ENCODE peak calls at places on chromosomes 3 and 15, in five cellular contexts. J is GM12865, F is AG10803, P is hepatocyte, T is upper lobe of right lung. I is an unnamed sample.

GRCh38 chr3:50689558-50689957 is 14.8 kb downstream of the DOCK3 start:
- DNase-seq in J (no peak), F (no peak), P (no peak), T (no peak), I (no peak)

GRCh38 chr3:64238971-64239667 is 13.9 kb upstream of the PRICKLE2 start:
- DNase-seq in J (no peak), F (peak; percentile 99), P (peak; percentile 87), T (peak; percentile 69), I (no peak)

GRCh38 chr15:70271422-70272088 is 173.8 kb upstream of the TLE3 start:
- DNase-seq in J (no peak), F (peak; percentile 97), P (peak; percentile 81), T (no peak), I (no peak)

GRCh38 chr15:22903961-22904534 is 65.6 kb downstream of the NIPA2 start:
- DNase-seq in J (no peak), F (no peak), P (no peak), T (no peak), I (no peak)

GRCh38 chr3:156633335-156633734 is 41.1 kb upstream of the TIPARP start:
- DNase-seq in J (no peak), F (peak; percentile 96), P (no peak), T (peak; percentile 75), I (no peak)

GRCh38 chr15:28914483-28915023 is 28.8 kb downstream of the APBA2 start:
- DNase-seq in J (no peak), F (no peak), P (no peak), T (peak; percentile 46), I (no peak)

GRCh38 chr3:130787422-130788068 is 40.9 kb upstream of the PIK3R4 start:
- DNase-seq in J (no peak), F (no peak), P (no peak), T (no peak), I (no peak)

GRCh38 chr3:101077361-101078011 is 84.3 kb upstream of the ABI3BP start:
- DNase-seq in J (no peak), F (peak; percentile 17), P (peak; percentile 42), T (no peak), I (no peak)

GRCh38 chr15:96849501-96849900 is 519.0 kb downstream of the NR2F2 start:
- DNase-seq in J (no peak), F (no peak), P (no peak), T (no peak), I (no peak)

GRCh38 chr3:195015021-195015420 is 255.9 kb downstream of the XXYLT1 start:
- DNase-seq in J (no peak), F (peak; percentile 9), P (no peak), T (peak; percentile 18), I (no peak)

GRCh38 chr3:52183786-52184445 is 14.0 kb upstream of the ALAS1 start:
- DNase-seq in J (no peak), F (no peak), P (no peak), T (peak; percentile 49), I (no peak)

GRCh38 chr3:52531636-52532516 is 1.8 kb downstream of the NT5DC2 start:
- DNase-seq in J (no peak), F (no peak), P (no peak), T (peak; percentile 65), I (peak; percentile 13)

GRCh38 chr3:4493931-4494806 is 1.0 kb downstream of the ITPR1 start:
- DNase-seq in J (no peak), F (peak; percentile 8), P (peak; percentile 34), T (no peak), I (no peak)

GRCh38 chr3:88369767-88370166 is 220.0 kb downstream of the C3orf38 start:
- DNase-seq in J (no peak), F (no peak), P (no peak), T (no peak), I (no peak)

GRCh38 chr3:27666708-27667107 is 55.4 kb downstream of the EOMES start:
- DNase-seq in J (peak; percentile 11), F (peak; percentile 92), P (peak; percentile 76), T (peak; percentile 84), I (no peak)

GRCh38 chr3:53318522-53318921 is 28.8 kb downstream of the DCP1A start:
- DNase-seq in J (no peak), F (peak; percentile 74), P (no peak), T (no peak), I (no peak)

GRCh38 chr3:42975955-42976354 is 3.2 kb upstream of the GASK1A start:
- DNase-seq in J (no peak), F (no peak), P (no peak), T (no peak), I (no peak)

GRCh38 chr3:5016218-5017161 is 37.3 kb downstream of the BHLHE40 start:
- DNase-seq in J (peak; percentile 59), F (peak; percentile 42), P (peak; percentile 82), T (no peak), I (peak; percentile 47)

GRCh38 chr3:69417541-69418078 is 31.7 kb upstream of the FRMD4B start:
- DNase-seq in J (no peak), F (no peak), P (no peak), T (no peak), I (no peak)

GRCh38 chr15:64155802-64156651 is 4.5 kb downstream of the SNX22 start:
- DNase-seq in J (no peak), F (no peak), P (no peak), T (no peak), I (no peak)

DNA sequence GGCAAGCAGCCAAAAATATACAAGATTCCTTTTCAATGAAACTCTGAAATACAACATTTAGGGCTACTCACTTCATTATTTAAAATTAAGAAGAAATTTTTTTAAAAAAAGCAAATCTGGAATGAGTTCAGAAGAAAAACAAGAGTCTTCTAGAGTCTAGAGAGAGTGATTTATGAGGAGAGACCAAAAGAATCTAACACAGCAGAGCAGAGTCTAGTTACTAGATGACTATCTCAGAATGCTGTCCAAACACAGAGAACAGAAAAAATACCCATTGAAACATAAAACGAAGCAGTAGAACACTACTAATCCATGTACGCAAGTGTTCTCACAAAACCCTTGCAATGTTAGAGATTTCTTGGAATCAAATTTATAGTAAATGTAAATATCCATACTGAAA is 275.2 kb upstream of the CBLB start:
- DNase-seq in J (no peak), F (no peak), P (no peak), T (no peak), I (no peak)
- TF ChIP-seq CTCF in J (no peak), F (no peak), P (no peak), T (no peak), I (no peak)

GRCh38 chr15:91445701-91446100 is 345.6 kb downstream of the SV2B start:
- DNase-seq in J (no peak), F (no peak), P (no peak), T (no peak), I (no peak)
- TF ChIP-seq CTCF in J (no peak), F (no peak), P (no peak), T (no peak), I (no peak)

DNA sequence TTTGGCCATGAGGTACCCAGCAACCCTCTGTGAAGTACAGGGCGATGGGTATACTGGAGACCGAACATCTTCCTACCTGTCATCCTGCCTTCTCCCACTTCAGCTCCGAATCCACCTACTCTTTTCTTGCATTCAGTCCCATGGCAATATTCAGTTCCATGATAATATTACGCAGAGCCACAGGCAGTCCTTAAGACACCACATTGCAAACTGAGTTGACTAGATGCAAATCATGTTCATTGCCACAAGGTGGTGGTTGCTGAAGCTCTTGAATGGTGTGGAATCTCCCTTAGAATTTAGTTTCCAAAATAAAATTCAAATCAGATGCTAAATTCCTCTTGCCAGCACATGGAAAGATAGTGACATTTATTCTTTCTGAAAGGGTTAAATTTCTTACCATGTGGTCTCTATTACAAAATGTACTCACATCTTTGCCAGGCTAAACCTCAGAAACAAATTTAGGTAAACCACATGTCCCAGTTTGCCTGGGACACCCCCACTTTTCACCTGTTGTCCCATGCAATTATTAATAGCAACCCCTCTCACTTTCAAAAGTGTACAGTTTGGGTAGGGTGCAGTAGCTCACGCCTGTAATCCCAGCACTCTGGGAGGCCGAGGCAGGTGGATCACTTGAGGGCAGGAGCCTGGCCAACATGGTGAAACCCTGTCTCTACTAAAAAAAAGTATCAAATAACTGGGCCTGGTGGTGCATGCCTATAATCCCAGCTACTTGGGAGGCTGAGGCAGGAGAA is 1.7 kb upstream of the NME9 start:
- DNase-seq in J (peak; percentile 19), F (peak; percentile 45), P (no peak), T (no peak), I (no peak)
- TF ChIP-seq CTCF in J (peak; percentile 0), F (peak; percentile 53), P (peak; percentile 10), T (peak; percentile 9), I (no peak)

GRCh38 chr3:66778107-66778506 is 220.0 kb upstream of the KBTBD8 start:
- DNase-seq in J (no peak), F (no peak), P (no peak), T (no peak), I (no peak)
- TF ChIP-seq CTCF in J (no peak), F (no peak), P (no peak), T (no peak), I (no peak)

GRCh38 chr15:25374143-25374542 is 64.7 kb downstream of the UBE3A start:
- DNase-seq in J (no peak), F (no peak), P (no peak), T (no peak), I (no peak)
- TF ChIP-seq CTCF in J (no peak), F (no peak), P (no peak), T (no peak), I (no peak)

GRCh38 chr3:47666118-47666517 is 87.5 kb upstream of the CSPG5 start:
- DNase-seq in J (no peak), F (no peak), P (peak; percentile 41), T (no peak), I (no peak)

GRCh38 chr3:47663630-47664240 is 85.1 kb upstream of the CSPG5 start:
- DNase-seq in J (no peak), F (no peak), P (no peak), T (no peak), I (no peak)

GRCh38 chr3:47661121-47661752 is 82.6 kb upstream of the CSPG5 start:
- DNase-seq in J (no peak), F (peak; percentile 50), P (peak; percentile 29), T (no peak), I (no peak)

GRCh38 chr3:47669026-47669749 is 90.5 kb upstream of the CSPG5 start:
- DNase-seq in J (no peak), F (no peak), P (no peak), T (no peak), I (no peak)

DNA sequence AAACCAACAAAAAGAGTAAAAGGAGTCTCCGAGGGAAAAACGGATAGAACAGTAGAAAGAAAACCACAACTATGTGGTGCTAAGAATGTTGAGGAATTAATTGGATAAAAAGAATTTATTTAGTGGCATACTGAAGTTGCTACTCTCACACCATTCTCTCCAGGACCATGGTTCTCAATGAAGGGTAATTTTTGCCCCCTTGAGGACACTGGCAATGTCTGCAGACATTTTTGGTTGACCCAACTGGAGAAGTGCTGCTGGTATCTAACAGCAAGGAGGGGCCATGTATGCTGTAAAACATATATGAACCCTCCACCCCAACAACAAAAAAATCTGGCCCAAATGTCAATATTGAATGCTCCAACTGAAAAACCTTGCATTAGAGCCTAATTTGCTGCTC is 85.9 kb upstream of the CSPG5 start:
- DNase-seq in J (peak; percentile 28), F (peak; percentile 42), P (no peak), T (no peak), I (no peak)
- TF ChIP-seq CTCF in J (peak; percentile 15), F (peak; percentile 52), P (peak; percentile 3), T (peak; percentile 28), I (no peak)